ENCODE peak calls at places on chromosomes 5 and 9, in four cellular contexts. G is CD8-positive, alpha-beta memory T cell; A is AG20443; Z is Calu3. R is an unnamed sample.

GRCh38 chr9:75850459-75851200 is 39.8 kb upstream of the PCSK5 start:
- DNase-seq in G (no peak), A (no peak), Z (no peak), R (no peak)

GRCh38 chr5:101160002-101160401 is 256.9 kb upstream of the ST8SIA4 start:
- DNase-seq in G (no peak), A (no peak), Z (no peak), R (no peak)

GRCh38 chr9:98707158-98708102 is 1.3 kb downstream of the GABBR2 start:
- DNase-seq in G (no peak), A (peak), Z (peak), R (peak)

GRCh38 chr5:44952376-44952775 is 143.6 kb downstream of the MRPS30 start:
- DNase-seq in G (no peak), A (peak), Z (peak), R (no peak)

GRCh38 chr5:50711280-50711679 is 44.8 kb downstream of the PARP8 start:
- DNase-seq in G (peak), A (no peak), Z (peak), R (no peak)

GRCh38 chr9:37512439-37512838 is 26.7 kb downstream of the POLR1E start:
- DNase-seq in G (peak), A (no peak), Z (no peak), R (no peak)

GRCh38 chr9:136048560-136049411 is 46.3 kb downstream of the NACC2 start:
- DNase-seq in G (no peak), A (no peak), Z (no peak), R (no peak)

GRCh38 chr5:13478831-13479465 is 465.5 kb downstream of the DNAH5 start:
- DNase-seq in G (no peak), A (peak), Z (peak), R (no peak)

GRCh38 chr9:114070188-114071103 is 7.7 kb downstream of the AMBP start:
- DNase-seq in G (no peak), A (no peak), Z (no peak), R (no peak)

GRCh38 chr5:1262381-1262780 is 32.5 kb downstream of the TERT start:
- DNase-seq in G (no peak), A (no peak), Z (no peak), R (no peak)

GRCh38 chr5:33736510-33736909 is 155.3 kb downstream of the ADAMTS12 start:
- DNase-seq in G (no peak), A (peak), Z (no peak), R (peak)

GRCh38 chr5:143456952-143457547 is 53.6 kb upstream of the NR3C1 start:
- DNase-seq in G (no peak), A (peak), Z (no peak), R (no peak)

GRCh38 chr9:14275331-14275730 is 38.6 kb downstream of the NFIB start:
- DNase-seq in G (no peak), A (no peak), Z (no peak), R (no peak)

GRCh38 chr9:135210676-135211523 is 123.4 kb downstream of the OLFM1 start:
- DNase-seq in G (peak), A (no peak), Z (no peak), R (no peak)

GRCh38 chr9:94135222-94135621 is 51.0 kb downstream of the PTPDC1 start:
- DNase-seq in G (no peak), A (peak), Z (no peak), R (no peak)

GRCh38 chr5:172740483-172741205 is 30.4 kb downstream of the DUSP1 start:
- DNase-seq in G (no peak), A (peak), Z (peak), R (peak)

GRCh38 chr5:55159763-55160492 is at the start of gene GPX8:
- DNase-seq in G (no peak), A (peak), Z (peak), R (peak)